ENCODE peak calls at places on chromosomes 1 and 21, in eight cellular contexts. Z is breast epithelium, W is mammary epithelial cell, M is RWPE2, Y is heart left ventricle, D is GM23338, O is adrenal gland, H is esophagus squamous epithelium. C is an unnamed sample.
A peak's percentile ranks its signal among the peaks of the same experiment; 100 is the strongest.

GRCh38 chr1:118143136-118143535 is 41.9 kb downstream of the SPAG17 start:
- DNase-seq in Z (no peak), W (peak; percentile 45), M (no peak), Y (no peak), D (no peak), O (no peak), H (no peak), C (no peak)

GRCh38 chr1:59150537-59151386 is 146.1 kb upstream of the FGGY start:
- DNase-seq in Z (peak; percentile 47), W (peak; percentile 92), M (peak; percentile 97), Y (peak; percentile 76), D (no peak), O (peak; percentile 93), H (no peak), C (peak; percentile 40)

GRCh38 chr1:40784141-40784770 is 669 bp downstream of the KCNQ4 start:
- DNase-seq in Z (no peak), W (no peak), M (no peak), Y (no peak), D (peak; percentile 65), O (no peak), H (no peak), C (peak; percentile 55)

GRCh38 chr1:211382714-211383480 is 56.3 kb downstream of the TRAF5 start:
- DNase-seq in Z (peak; percentile 88), W (peak; percentile 82), M (peak; percentile 79), Y (peak; percentile 98), D (peak; percentile 97), O (peak; percentile 93), H (peak; percentile 44), C (peak; percentile 91)

GRCh38 chr1:234603221-234604204 is 6.5 kb downstream of the IRF2BP2 start:
- DNase-seq in Z (no peak), W (peak; percentile 40), M (no peak), Y (no peak), D (no peak), O (no peak), H (no peak), C (no peak)

GRCh38 chr1:59601032-59601431 is 213.7 kb upstream of the HOOK1 start:
- DNase-seq in Z (peak; percentile 26), W (peak; percentile 85), M (no peak), Y (peak; percentile 67), D (peak; percentile 11), O (no peak), H (no peak), C (no peak)

GRCh38 chr21:42107881-42108553 is 36.9 kb downstream of the UMODL1 start:
- DNase-seq in Z (peak; percentile 57), W (peak; percentile 60), M (no peak), Y (peak; percentile 79), D (peak; percentile 75), O (peak; percentile 61), H (no peak), C (peak; percentile 76)

GRCh38 chr1:235107368-235108184 is 21.1 kb downstream of the TOMM20 start:
- DNase-seq in Z (no peak), W (no peak), M (no peak), Y (no peak), D (no peak), O (no peak), H (no peak), C (no peak)

GRCh38 chr1:183090386-183091006 is 67.3 kb downstream of the LAMC1 start:
- DNase-seq in Z (no peak), W (no peak), M (no peak), Y (no peak), D (no peak), O (peak; percentile 22), H (no peak), C (no peak)

GRCh38 chr1:48741380-48741779 is 35.3 kb downstream of the BEND5 start:
- DNase-seq in Z (no peak), W (no peak), M (no peak), Y (no peak), D (no peak), O (no peak), H (no peak), C (no peak)

GRCh38 chr1:83130886-83131691 is 867.8 kb downstream of the TTLL7 start:
- DNase-seq in Z (no peak), W (no peak), M (no peak), Y (no peak), D (no peak), O (no peak), H (no peak), C (no peak)

GRCh38 chr1:3679098-3679555 is 26.8 kb downstream of the TP73 start:
- DNase-seq in Z (no peak), W (no peak), M (no peak), Y (peak; percentile 60), D (no peak), O (no peak), H (no peak), C (no peak)

GRCh38 chr1:12488666-12489354 is 129.2 kb downstream of the DHRS3 start:
- DNase-seq in Z (no peak), W (peak; percentile 78), M (no peak), Y (no peak), D (no peak), O (no peak), H (no peak), C (no peak)

GRCh38 chr1:161439280-161440232 is 65.7 kb upstream of the FCGR2A start:
- DNase-seq in Z (peak; percentile 17), W (peak; percentile 43), M (no peak), Y (peak; percentile 49), D (peak; percentile 43), O (peak; percentile 22), H (no peak), C (peak; percentile 38)

GRCh38 chr1:198902616-198903140 is 263.8 kb downstream of the PTPRC start:
- DNase-seq in Z (peak; percentile 55), W (peak; percentile 69), M (no peak), Y (no peak), D (peak; percentile 5), O (no peak), H (no peak), C (no peak)

GRCh38 chr1:172287207-172287606 is 133.3 kb upstream of the C1orf105 start:
- DNase-seq in Z (no peak), W (peak; percentile 54), M (no peak), Y (no peak), D (no peak), O (peak; percentile 85), H (no peak), C (no peak)

GRCh38 chr1:199855580-199855979 is 171.9 kb upstream of the NR5A2 start:
- DNase-seq in Z (no peak), W (peak; percentile 80), M (no peak), Y (no peak), D (no peak), O (no peak), H (no peak), C (no peak)

GRCh38 chr1:46446646-46447498 is 42.8 kb upstream of the DMBX1 start:
- DNase-seq in Z (peak; percentile 67), W (peak; percentile 52), M (no peak), Y (peak; percentile 87), D (peak; percentile 97), O (peak; percentile 89), H (no peak), C (peak; percentile 94)

GRCh38 chr1:15985611-15986272 is 9.8 kb upstream of the ZBTB17 start:
- DNase-seq in Z (no peak), W (peak; percentile 73), M (no peak), Y (no peak), D (no peak), O (no peak), H (no peak), C (no peak)

GRCh38 chr1:205477121-205477758 is 21.4 kb upstream of the BLACAT1 start:
- DNase-seq in Z (no peak), W (no peak), M (no peak), Y (no peak), D (peak; percentile 71), O (no peak), H (no peak), C (no peak)
- TF ChIP-seq CTCF in Z (no peak), W (peak; percentile 6), M (no peak), Y (no peak), D (no peak), O (no peak), H (no peak), C (no peak)

GRCh38 chr1:156733989-156734584 is 5.5 kb upstream of the ISG20L2 start:
- DNase-seq in Z (no peak), W (no peak), M (no peak), Y (peak; percentile 49), D (no peak), O (no peak), H (no peak), C (no peak)
- TF ChIP-seq CTCF in Z (no peak), W (no peak), M (no peak), Y (no peak), D (no peak), O (no peak), H (no peak), C (no peak)

GRCh38 chr1:111217183-111217910 is 10.2 kb upstream of the CHI3L2 start:
- DNase-seq in Z (no peak), W (no peak), M (no peak), Y (no peak), D (no peak), O (no peak), H (no peak), C (no peak)

GRCh38 chr1:111216751-111217150 is 10.8 kb upstream of the CHI3L2 start:
- DNase-seq in Z (no peak), W (no peak), M (no peak), Y (no peak), D (no peak), O (no peak), H (no peak), C (no peak)

GRCh38 chr1:111220302-111220890 is 7.1 kb upstream of the CHI3L2 start:
- DNase-seq in Z (no peak), W (no peak), M (no peak), Y (no peak), D (no peak), O (no peak), H (no peak), C (no peak)

GRCh38 chr1:111219466-111220286 is 7.8 kb upstream of the CHI3L2 start:
- DNase-seq in Z (no peak), W (no peak), M (no peak), Y (no peak), D (no peak), O (no peak), H (no peak), C (no peak)

GRCh38 chr1:111218947-111219346 is 8.6 kb upstream of the CHI3L2 start:
- DNase-seq in Z (no peak), W (no peak), M (no peak), Y (no peak), D (no peak), O (no peak), H (no peak), C (no peak)
- TF ChIP-seq CTCF in Z (no peak), W (no peak), M (no peak), Y (no peak), D (no peak), O (no peak), H (no peak), C (no peak)

DNA sequence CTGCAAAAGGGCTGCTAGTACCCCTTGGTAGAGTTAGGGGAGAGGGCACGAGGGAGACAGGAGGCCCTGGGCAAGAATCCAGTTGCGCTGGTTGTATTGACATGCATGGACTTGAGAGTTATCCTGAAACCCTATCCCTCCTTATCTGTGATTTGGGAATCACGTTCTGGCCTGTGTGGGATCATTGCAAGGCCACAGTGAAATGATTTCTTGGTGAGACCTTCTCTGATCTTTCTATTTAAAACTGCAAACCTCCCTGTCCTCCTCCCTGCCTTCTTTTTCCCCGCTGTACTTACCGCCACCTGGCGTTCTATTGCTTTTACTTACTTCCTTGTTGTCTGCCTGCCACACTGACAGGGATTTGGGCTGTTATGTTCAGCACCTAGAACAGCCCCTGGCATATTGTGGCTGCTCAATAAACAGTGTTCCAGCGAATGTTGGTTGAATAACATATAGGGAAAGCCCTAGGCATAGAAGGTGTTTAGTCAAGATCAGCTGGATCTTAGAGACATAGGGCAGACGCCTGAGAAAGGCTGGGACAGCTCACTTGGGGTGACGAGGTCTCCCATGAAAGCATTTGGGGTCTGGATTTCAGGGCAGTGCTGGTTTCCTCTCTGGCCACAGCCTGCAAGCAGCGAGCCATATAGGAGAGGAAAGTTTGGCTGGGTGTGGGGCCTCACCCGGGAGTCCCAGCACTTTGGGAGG is 25.6 kb downstream of the ALPL start:
- DNase-seq in Z (peak; percentile 44), W (peak; percentile 62), M (no peak), Y (no peak), D (peak; percentile 84), O (peak; percentile 76), H (no peak), C (no peak)
- TF ChIP-seq CTCF in Z (peak; percentile 38), W (no peak), M (peak; percentile 70), Y (peak; percentile 14), D (peak; percentile 66), O (peak; percentile 64), H (no peak), C (peak; percentile 17)

C was measured in glutamatergic neuron.